ENCODE peak calls at places on chromosomes 11 and 22, in nine cellular contexts. I, U, O, S, L, J, A, K and Q are unnamed samples.
A peak's percentile ranks its signal among the peaks of the same experiment; 100 is the strongest.

GRCh38 chr11:31819533-31820437 is 8.7 kb upstream of the PAX6 start:
- DNase-seq in U (peak; percentile 87), K (no peak), L (no peak), S (no peak), A (no peak), O (no peak), J (no peak), I (peak; percentile 35), Q (no peak)

GRCh38 chr22:45475063-45475747 is 27.5 kb upstream of the FBLN1 start:
- DNase-seq in K (no peak), J (no peak), U (no peak), A (no peak), S (no peak), I (peak; percentile 24), O (no peak), L (no peak), Q (no peak)

GRCh38 chr11:17762309-17762974 is 27.9 kb downstream of the KCNC1 start:
- DNase-seq in L (no peak), U (no peak), I (no peak), A (no peak), O (no peak), J (no peak), S (no peak), K (no peak), Q (no peak)

GRCh38 chr22:24990344-24990905 is 37.9 kb downstream of the KIAA1671 start:
- DNase-seq in S (no peak), U (no peak), A (no peak), I (no peak), O (no peak), J (no peak), K (no peak), L (no peak), Q (no peak)

GRCh38 chr22:49617866-49618688 is 209.6 kb downstream of the BRD1 start:
- DNase-seq in O (no peak), J (no peak), I (no peak), U (no peak), L (no peak), K (no peak), A (no peak), S (peak; percentile 22), Q (peak; percentile 2)

GRCh38 chr22:29187831-29188230 is 17.9 kb upstream of the EMID1 start:
- DNase-seq in A (no peak), K (peak; percentile 59), O (no peak), J (no peak), U (no peak), S (no peak), I (no peak), L (no peak), Q (no peak)

GRCh38 chr11:36493332-36493731 is 16.7 kb downstream of the TRAF6 start:
- DNase-seq in L (no peak), K (no peak), I (no peak), S (no peak), J (no peak), O (no peak), A (no peak), U (no peak), Q (no peak)

GRCh38 chr11:57406337-57406904 is 16.0 kb upstream of the PRG2 start:
- DNase-seq in A (no peak), L (no peak), U (no peak), K (no peak), J (peak; percentile 60), S (no peak), O (no peak), I (no peak), Q (no peak)

DNA sequence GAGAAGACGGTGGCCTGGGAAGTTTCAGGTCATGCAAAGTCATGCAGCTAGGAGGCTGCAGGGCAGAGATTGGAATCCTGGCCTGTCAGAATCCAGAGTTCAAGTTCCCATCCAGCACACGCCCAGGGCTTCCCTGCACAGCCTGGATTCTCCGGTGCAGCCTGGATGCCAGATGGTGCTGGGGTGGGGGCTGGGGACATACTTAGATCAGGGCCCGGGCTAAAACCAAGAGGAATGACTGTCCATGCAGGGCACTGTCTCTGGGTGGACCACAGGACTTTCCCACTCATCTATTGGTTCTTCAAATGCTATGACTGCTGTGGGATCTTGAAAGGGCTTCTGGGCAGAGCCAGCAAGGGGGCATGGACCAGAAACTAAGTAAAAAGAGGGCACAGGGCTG is 24.6 kb downstream of the LMO1 start:
- DNase-seq in S (no peak), A (no peak), J (no peak), I (no peak), K (no peak), L (no peak), U (no peak), O (no peak), Q (no peak)
- TF ChIP-seq CTCF in S (no peak), A (no peak), J (no peak), I (no peak), K (no peak), L (no peak), U (no peak), O (no peak), Q (no peak)

GRCh38 chr11:120467627-120468026 is 43.9 kb upstream of the GRIK4 start:
- DNase-seq in S (no peak), U (no peak), A (no peak), J (no peak), L (no peak), K (no peak), O (no peak), I (no peak), Q (no peak)
- TF ChIP-seq CTCF in S (no peak), U (no peak), A (no peak), J (no peak), L (no peak), K (no peak), O (no peak), I (no peak), Q (no peak)

GRCh38 chr22:42881298-42881697 is 24.2 kb upstream of the ARFGAP3 start:
- DNase-seq in O (no peak), S (no peak), U (no peak), J (no peak), K (no peak), L (no peak), A (no peak), I (no peak), Q (no peak)

GRCh38 chr22:42883970-42884369 is 26.9 kb upstream of the ARFGAP3 start:
- DNase-seq in O (no peak), A (no peak), J (no peak), K (no peak), S (no peak), U (no peak), L (no peak), I (no peak), Q (no peak)

GRCh38 chr22:42883121-42883520 is 26.0 kb upstream of the ARFGAP3 start:
- DNase-seq in A (no peak), J (no peak), U (no peak), S (no peak), L (no peak), K (no peak), O (no peak), I (no peak), Q (no peak)

GRCh38 chr22:42880815-42881214 is 23.7 kb upstream of the ARFGAP3 start:
- DNase-seq in K (no peak), S (no peak), A (no peak), I (no peak), U (peak; percentile 75), O (no peak), J (no peak), L (no peak), Q (no peak)

DNA sequence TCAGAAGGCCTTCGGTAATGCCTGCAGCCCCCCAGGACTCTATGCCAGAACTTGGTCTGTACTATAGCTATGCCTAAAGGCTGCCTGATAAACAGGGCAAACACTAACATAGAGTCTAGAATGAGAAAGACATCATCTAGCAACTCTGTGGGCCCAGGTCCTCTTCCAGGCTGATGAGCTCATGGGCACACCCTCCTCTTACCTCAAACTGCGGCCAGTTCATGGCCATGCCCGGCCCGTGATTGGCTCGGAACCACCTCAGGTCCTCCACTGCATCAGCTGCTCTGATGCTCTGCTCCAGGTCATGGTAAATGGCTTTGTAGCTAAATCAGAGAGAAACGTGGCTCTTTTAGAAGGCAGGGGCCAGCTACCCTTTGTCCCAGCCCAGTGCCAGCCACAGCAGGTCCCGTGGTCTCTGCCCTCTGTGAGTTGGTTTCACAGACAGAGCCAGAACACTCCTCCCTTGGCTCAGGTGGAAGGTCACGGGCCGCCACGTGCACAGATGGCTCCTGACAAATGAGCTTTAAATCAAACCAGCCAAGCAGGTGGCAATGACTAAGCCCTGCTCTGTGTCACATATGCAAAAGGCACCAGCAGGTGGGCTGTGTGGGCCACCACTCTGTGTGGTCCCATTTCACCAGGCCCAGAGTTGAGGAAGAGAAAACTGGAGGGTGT is 25.0 kb upstream of the ARFGAP3 start:
- DNase-seq in J (no peak), U (peak; percentile 63), I (no peak), S (peak; percentile 90), O (no peak), A (no peak), L (no peak), K (peak; percentile 70), Q (no peak)
- TF ChIP-seq CTCF in J (no peak), U (no peak), I (no peak), S (no peak), O (no peak), A (no peak), L (no peak), K (no peak), Q (no peak)

GRCh38 chr11:70819022-70819421 is 420.7 kb downstream of the CTTN start:
- DNase-seq in A (no peak), J (no peak), L (no peak), K (no peak), S (no peak), I (no peak), O (no peak), U (no peak), Q (no peak)

GRCh38 chr11:70816156-70816678 is 417.9 kb downstream of the CTTN start:
- DNase-seq in K (no peak), S (no peak), A (no peak), U (no peak), I (no peak), O (no peak), L (no peak), J (no peak), Q (no peak)

GRCh38 chr11:70820712-70821111 is 422.4 kb downstream of the CTTN start:
- DNase-seq in S (no peak), A (no peak), U (no peak), I (no peak), K (no peak), O (no peak), J (no peak), L (no peak), Q (no peak)

GRCh38 chr11:70823771-70824170 is 425.4 kb downstream of the CTTN start:
- DNase-seq in U (no peak), K (no peak), O (no peak), J (no peak), L (no peak), I (no peak), S (no peak), A (no peak), Q (no peak)

GRCh38 chr11:70820311-70820710 is 422.0 kb downstream of the CTTN start:
- DNase-seq in O (no peak), A (no peak), J (no peak), I (no peak), U (no peak), K (no peak), S (no peak), L (no peak), Q (no peak)
- TF ChIP-seq CTCF in O (no peak), A (no peak), J (no peak), I (no peak), U (no peak), K (no peak), S (no peak), L (no peak), Q (no peak)